ENCODE peak calls at places on chromosomes 6 and 20, in four cellular contexts. L is AG09319; M is naive thymus-derived CD8-positive, alpha-beta T cell; V is CD8-positive, alpha-beta T cell. W is an unnamed sample.

GRCh38 chr20:58327211-58327610 is 17.7 kb downstream of the RAB22A start:
- DNase-seq in L (no peak), M (no peak), V (no peak), W (no peak)

GRCh38 chr20:19304389-19304788 is 91.9 kb downstream of the SLC24A3 start:
- DNase-seq in L (no peak), M (no peak), V (no peak), W (no peak)

GRCh38 chr6:2914318-2914660 is 11.2 kb upstream of the SERPINB9 start:
- DNase-seq in L (no peak), M (no peak), V (no peak), W (no peak)

GRCh38 chr20:56414842-56415765 is 3.0 kb downstream of the CASS4 start:
- DNase-seq in L (peak; percentile 38), M (peak; percentile 37), V (no peak), W (no peak)

GRCh38 chr6:45466686-45467085 is 89.0 kb upstream of the SUPT3H start:
- DNase-seq in L (no peak), M (no peak), V (no peak), W (no peak)

GRCh38 chr20:63093966-63094766 is 87.4 kb upstream of the BHLHE23 start:
- DNase-seq in L (no peak), M (no peak), V (no peak), W (no peak)

GRCh38 chr6:87540541-87540940 is 49.2 kb downstream of the RARS2 start:
- DNase-seq in L (no peak), M (no peak), V (no peak), W (no peak)

GRCh38 chr6:148799647-148800046 is 52.8 kb downstream of the UST start:
- DNase-seq in L (no peak), M (no peak), V (no peak), W (no peak)

GRCh38 chr6:118813795-118814194 is 80.2 kb upstream of the ASF1A start:
- DNase-seq in L (no peak), M (no peak), V (no peak), W (no peak)

GRCh38 chr6:119686240-119686639 is 336.7 kb upstream of the MAN1A1 start:
- DNase-seq in L (no peak), M (no peak), V (no peak), W (no peak)

GRCh38 chr6:56959938-56960337 is 5.0 kb downstream of the BEND6 start:
- DNase-seq in L (no peak), M (no peak), V (no peak), W (no peak)

GRCh38 chr6:18823782-18824386 is 436.7 kb downstream of the RNF144B start:
- DNase-seq in L (no peak), M (no peak), V (no peak), W (no peak)

GRCh38 chr6:168274046-168274952 is 45.3 kb downstream of the DACT2 start:
- DNase-seq in L (no peak), M (no peak), V (no peak), W (no peak)

GRCh38 chr20:47540443-47541354 is 39.0 kb downstream of the NCOA3 start:
- DNase-seq in L (no peak), M (no peak), V (no peak), W (no peak)

GRCh38 chr6:110039996-110040383 is 61.9 kb downstream of the GPR6 start:
- DNase-seq in L (no peak), M (peak; percentile 31), V (peak; percentile 34), W (peak; percentile 2)

GRCh38 chr6:148817689-148818088 is 70.9 kb downstream of the UST start:
- DNase-seq in L (no peak), M (no peak), V (no peak), W (no peak)

GRCh38 chr6:1687402-1687801 is 77.7 kb downstream of the FOXC1 start:
- DNase-seq in L (no peak), M (no peak), V (no peak), W (no peak)

GRCh38 chr6:6699741-6700367 is 111.3 kb downstream of the LY86 start:
- DNase-seq in L (peak; percentile 88), M (no peak), V (no peak), W (no peak)

GRCh38 chr20:11012975-11013374 is 339.2 kb upstream of the JAG1 start:
- DNase-seq in L (peak; percentile 10), M (no peak), V (no peak), W (no peak)

GRCh38 chr6:98384766-98385165 is 449.6 kb upstream of the POU3F2 start:
- DNase-seq in L (no peak), M (no peak), V (no peak), W (no peak)

GRCh38 chr20:36264426-36265246 is 28.4 kb downstream of the AAR2 start:
- DNase-seq in L (no peak), M (no peak), V (no peak), W (no peak)

GRCh38 chr6:45044510-45045252 is 283.4 kb upstream of the RUNX2 start:
- DNase-seq in L (no peak), M (no peak), V (no peak), W (no peak)

GRCh38 chr6:51842487-51843469 is 244.6 kb downstream of the PKHD1 start:
- DNase-seq in L (no peak), M (no peak), V (no peak), W (no peak)

GRCh38 chr6:95578106-95578410 is 723 bp downstream of the MANEA start:
- DNase-seq in L (no peak), M (no peak), V (no peak), W (no peak)

GRCh38 chr20:10642859-10643559 is 30.8 kb downstream of the JAG1 start:
- DNase-seq in L (no peak), M (no peak), V (no peak), W (no peak)

GRCh38 chr20:36094497-36094896 is 60.0 kb upstream of the EPB41L1 start:
- DNase-seq in L (no peak), M (no peak), V (no peak), W (no peak)

GRCh38 chr6:20757761-20758160 is 223.5 kb downstream of the CDKAL1 start:
- DNase-seq in L (no peak), M (no peak), V (no peak), W (no peak)

GRCh38 chr6:41688256-41688965 is 47.0 kb downstream of the TFEB start:
- DNase-seq in L (no peak), M (no peak), V (no peak), W (no peak)

GRCh38 chr6:43974643-43975235 is 152.5 kb downstream of the MRPL14 start:
- DNase-seq in L (no peak), M (no peak), V (no peak), W (no peak)

GRCh38 chr6:134169881-134170486 is 117.6 kb upstream of the SLC2A12 start:
- DNase-seq in L (no peak), M (no peak), V (no peak), W (no peak)

GRCh38 chr6:25050356-25050755 is 114.6 kb upstream of the RIPOR2 start:
- DNase-seq in L (peak; percentile 52), M (peak; percentile 28), V (no peak), W (no peak)

GRCh38 chr6:156045416-156045815 is 589.8 kb upstream of the NOX3 start:
- DNase-seq in L (no peak), M (no peak), V (no peak), W (no peak)

GRCh38 chr6:18053071-18053475 is 65.6 kb upstream of the KIF13A start:
- DNase-seq in L (peak; percentile 88), M (no peak), V (no peak), W (no peak)

GRCh38 chr20:33062750-33063149 is 9.0 kb downstream of the BPIFB3 start:
- DNase-seq in L (no peak), M (no peak), V (no peak), W (no peak)

GRCh38 chr6:41025966-41026365 is 13.1 kb downstream of the UNC5CL start:
- DNase-seq in L (no peak), M (no peak), V (no peak), W (no peak)

GRCh38 chr20:64240243-64241015 is 15.1 kb upstream of the PCMTD2 start:
- DNase-seq in L (no peak), M (no peak), V (no peak), W (no peak)

GRCh38 chr6:137973201-137973600 is 106.1 kb downstream of the TNFAIP3 start:
- DNase-seq in L (no peak), M (no peak), V (no peak), W (no peak)

GRCh38 chr6:22756365-22756764 is 187.0 kb downstream of the HDGFL1 start:
- DNase-seq in L (no peak), M (no peak), V (no peak), W (no peak)

GRCh38 chr20:50004175-50004574 is 21.4 kb downstream of the SNAI1 start:
- DNase-seq in L (no peak), M (no peak), V (no peak), W (no peak)

W was measured in T-helper 2 cell.